ENCODE peak calls at places on chromosomes 13 and 19, in five cellular contexts. N is mammary epithelial cell, C is fibroblast of mammary gland, A is BJ, R is IMR-90. L is an unnamed sample.

GRCh38 chr19:38670921-38671398 is 23.5 kb downstream of the ACTN4 start:
- DNase-seq in R (no peak), A (no peak), N (no peak), C (no peak), L (no peak)

GRCh38 chr19:58356971-58357797 is 3.9 kb upstream of the A1BG start:
- DNase-seq in R (no peak), N (no peak), A (no peak), C (peak), L (no peak)

GRCh38 chr19:932647-933552 is 7.1 kb downstream of the ARID3A start:
- DNase-seq in A (peak), C (peak), N (peak), R (peak), L (peak)

GRCh38 chr19:6730153-6730804 is 7.1 kb downstream of the GPR108 start:
- DNase-seq in A (no peak), N (no peak), R (no peak), C (peak), L (peak)

GRCh38 chr19:535017-535835 is 3.7 kb downstream of the CDC34 start:
- DNase-seq in N (peak), R (no peak), A (no peak), C (peak), L (no peak)

GRCh38 chr13:114097893-114098688 is 34.3 kb downstream of the RASA3 start:
- DNase-seq in A (no peak), R (no peak), C (no peak), N (no peak), L (peak)

GRCh38 chr19:33064778-33065550 is at the start of gene RHPN2:
- DNase-seq in N (peak), A (no peak), R (peak), C (peak), L (peak)

GRCh38 chr13:34506796-34507195 is 435.3 kb upstream of the NBEA start:
- DNase-seq in C (no peak), N (no peak), R (no peak), A (no peak), L (no peak)

GRCh38 chr13:38176664-38177063 is 173.0 kb upstream of the UFM1 start:
- DNase-seq in A (no peak), C (no peak), R (no peak), N (no peak), L (no peak)

GRCh38 chr13:94198666-94199065 is 280.8 kb downstream of the DCT start:
- DNase-seq in N (no peak), C (no peak), A (no peak), R (no peak), L (no peak)

GRCh38 chr19:38878575-38879399 is 712 bp upstream of the RINL start:
- DNase-seq in R (no peak), N (no peak), C (no peak), A (no peak), L (no peak)

GRCh38 chr13:113848431-113849260 is 15.2 kb downstream of the GAS6 start:
- DNase-seq in C (no peak), N (peak), R (no peak), A (no peak), L (peak)

GRCh38 chr13:99380402-99380801 is 73.2 kb upstream of the GPR183 start:
- DNase-seq in R (no peak), C (no peak), A (no peak), N (no peak), L (no peak)

GRCh38 chr13:76293751-76294150 is 592.5 kb downstream of the KCTD12 start:
- DNase-seq in A (peak), N (peak), C (peak), R (no peak), L (no peak)

GRCh38 chr19:16944626-16945363 is 56.0 kb downstream of the F2RL3 start:
- DNase-seq in R (no peak), C (no peak), A (no peak), N (no peak), L (no peak)

GRCh38 chr19:28941833-28942232 is 271.1 kb downstream of the UQCRFS1 start:
- DNase-seq in N (no peak), A (no peak), C (no peak), R (no peak), L (no peak)

GRCh38 chr13:35472308-35473008 is 4.0 kb downstream of the MAB21L1 start:
- DNase-seq in N (no peak), A (no peak), C (peak), R (no peak), L (peak)

GRCh38 chr13:101941095-101941777 is 460.6 kb downstream of the FGF14 start:
- DNase-seq in C (peak), R (peak), N (no peak), A (no peak), L (peak)

GRCh38 chr13:76414320-76414719 is 471.9 kb downstream of the KCTD12 start:
- DNase-seq in N (no peak), C (no peak), R (no peak), A (no peak), L (no peak)

GRCh38 chr13:24313449-24313848 is 4.1 kb downstream of the C1QTNF9 start:
- DNase-seq in A (no peak), N (no peak), C (peak), R (peak), L (no peak)

GRCh38 chr13:46562581-46562980 is 9.6 kb downstream of the LRCH1 start:
- DNase-seq in N (no peak), C (no peak), A (no peak), R (no peak), L (no peak)

GRCh38 chr13:113220141-113220598 is 10.8 kb downstream of the CUL4A start:
- DNase-seq in R (no peak), C (no peak), A (no peak), N (no peak), L (no peak)

GRCh38 chr13:113657851-113658741 is at the start of gene ATP4B:
- DNase-seq in N (no peak), R (no peak), C (no peak), A (no peak), L (peak)

DNA sequence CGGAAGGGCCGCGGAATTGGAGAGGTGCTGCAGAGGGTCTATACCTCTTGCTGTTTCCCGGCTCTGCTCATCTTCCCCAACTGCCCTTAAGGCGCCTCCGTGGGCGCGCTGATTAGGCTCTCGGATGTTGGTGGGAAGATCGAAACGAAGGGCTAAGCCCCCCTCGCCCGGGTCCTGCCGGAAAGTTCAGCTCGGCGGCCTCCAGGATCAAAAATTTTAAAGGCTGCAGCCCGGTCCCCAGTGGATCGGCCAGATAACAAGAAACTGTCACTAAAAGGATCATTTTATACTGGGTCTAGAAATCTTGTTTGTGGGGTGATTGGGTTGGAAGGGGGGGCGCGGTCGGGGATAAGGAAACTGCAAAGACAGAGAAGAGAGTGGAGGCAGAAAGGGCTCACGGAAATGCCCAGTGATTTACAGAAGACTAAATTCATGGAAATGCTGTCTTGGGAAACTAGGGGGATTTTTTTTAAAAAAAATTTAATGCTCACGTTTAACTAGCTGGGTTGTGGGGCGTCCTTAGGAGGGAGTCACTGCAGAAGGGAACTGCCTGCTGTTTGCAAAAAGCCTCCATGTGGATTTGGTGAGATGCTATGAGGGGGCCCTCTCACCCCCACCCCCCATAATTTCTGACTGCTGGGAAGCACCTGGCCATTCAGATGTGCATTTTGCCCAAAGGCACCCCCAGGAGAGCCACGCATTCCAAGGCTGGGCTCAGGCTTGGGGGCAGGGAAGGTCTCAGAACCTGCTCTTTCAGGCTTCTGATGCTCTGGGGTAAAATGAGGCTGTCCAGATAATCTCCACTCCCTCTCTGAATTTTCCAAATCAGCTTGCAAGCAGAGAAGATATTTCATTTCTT is 7.7 kb downstream of the CDX2 start:
- DNase-seq in N (no peak), A (no peak), R (no peak), C (no peak), L (no peak)
- H3K4me3 ChIP-seq in N (peak), A (no peak), R (no peak), C (no peak), L (no peak)

DNA sequence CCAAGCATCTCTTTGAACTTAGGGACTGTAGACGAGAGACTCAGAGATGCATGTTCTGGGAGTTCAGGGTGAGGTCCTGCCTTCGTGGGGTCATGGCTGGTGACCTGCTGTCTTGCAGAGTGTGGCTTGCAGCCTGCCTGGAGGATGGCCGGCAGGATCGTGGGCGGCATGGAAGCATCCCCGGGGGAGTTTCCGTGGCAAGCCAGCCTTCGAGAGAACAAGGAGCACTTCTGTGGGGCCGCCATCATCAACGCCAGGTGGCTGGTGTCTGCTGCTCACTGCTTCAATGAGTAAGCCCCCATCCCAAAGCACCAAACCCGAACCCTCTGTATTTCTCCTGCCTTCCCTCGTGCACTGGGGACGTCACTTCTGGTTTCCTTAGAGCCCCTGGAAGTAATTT is 22.1 kb downstream of the TIMM13 start:
- DNase-seq in R (no peak), A (no peak), N (no peak), C (no peak), L (no peak)
- H3K4me3 ChIP-seq in R (no peak), A (no peak), N (no peak), C (no peak), L (no peak)

GRCh38 chr13:112065521-112065866 is 1.5 kb upstream of the SOX1 start:
- DNase-seq in R (no peak), C (no peak), N (no peak), A (no peak), L (no peak)
- H3K4me3 ChIP-seq in R (no peak), C (no peak), N (no peak), A (no peak), L (no peak)

DNA sequence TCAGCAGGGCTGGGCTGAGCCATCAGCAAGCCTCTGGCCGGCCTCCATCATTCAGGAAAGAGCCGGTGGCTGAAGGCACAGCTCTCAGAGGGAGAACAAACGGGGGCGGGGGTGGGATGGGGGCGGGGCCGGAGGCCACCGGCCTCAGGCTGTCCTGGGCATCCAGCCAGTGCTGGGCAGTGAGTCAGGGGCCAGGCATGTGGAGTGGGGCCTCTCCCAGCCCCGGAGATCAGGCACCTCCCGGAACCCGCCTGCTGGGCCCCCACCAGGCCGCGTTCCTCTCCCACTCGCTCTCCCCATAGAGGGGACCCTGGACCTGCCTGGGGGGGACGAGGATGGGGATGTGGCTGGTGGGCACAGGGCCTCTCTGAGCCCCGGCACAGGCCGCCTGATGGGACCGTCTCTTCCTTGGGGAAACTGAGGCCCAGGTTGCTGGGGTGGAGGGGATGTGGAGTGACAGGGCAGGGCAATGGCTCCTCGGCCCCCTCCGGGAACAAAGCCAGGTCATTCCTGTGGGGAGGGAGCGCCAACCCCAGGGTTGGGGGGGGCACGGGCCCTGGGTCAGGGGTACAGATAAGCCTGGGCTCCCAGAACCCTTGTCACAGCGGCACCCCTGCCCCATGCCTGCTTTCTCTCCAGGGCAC is 12.9 kb downstream of the SPC24 start:
- DNase-seq in C (peak), N (peak), R (peak), A (peak), L (no peak)
- H3K4me3 ChIP-seq in C (no peak), N (peak), R (no peak), A (peak), L (no peak)

DNA sequence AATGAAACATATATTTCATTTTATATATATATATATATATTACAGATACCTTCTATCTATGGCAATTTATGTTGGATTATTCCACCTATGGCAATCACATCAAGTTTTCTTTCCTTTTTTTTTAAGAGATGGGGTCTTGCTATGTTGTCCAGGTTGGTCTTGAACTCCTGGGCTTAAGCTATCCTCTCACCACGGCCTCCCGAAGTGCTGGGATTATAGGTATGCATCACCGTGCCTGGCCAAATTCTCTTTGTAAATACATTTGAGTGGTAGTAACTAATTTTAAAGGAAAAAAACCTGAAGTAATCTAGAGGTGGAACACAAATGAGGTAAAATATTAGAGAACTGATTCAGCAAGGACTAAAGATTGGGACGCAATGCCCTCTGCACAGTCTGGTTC is 21.6 kb upstream of the BRD4 start:
- DNase-seq in C (no peak), R (no peak), N (no peak), A (no peak), L (no peak)
- H3K4me3 ChIP-seq in C (no peak), R (no peak), N (no peak), A (no peak), L (no peak)

GRCh38 chr19:55160128-55160985 is 2.8 kb upstream of the TNNI3 start:
- DNase-seq in N (peak), R (peak), A (no peak), C (peak), L (peak)
- H3K4me3 ChIP-seq in N (no peak), R (no peak), A (no peak), C (no peak), L (peak)

DNA sequence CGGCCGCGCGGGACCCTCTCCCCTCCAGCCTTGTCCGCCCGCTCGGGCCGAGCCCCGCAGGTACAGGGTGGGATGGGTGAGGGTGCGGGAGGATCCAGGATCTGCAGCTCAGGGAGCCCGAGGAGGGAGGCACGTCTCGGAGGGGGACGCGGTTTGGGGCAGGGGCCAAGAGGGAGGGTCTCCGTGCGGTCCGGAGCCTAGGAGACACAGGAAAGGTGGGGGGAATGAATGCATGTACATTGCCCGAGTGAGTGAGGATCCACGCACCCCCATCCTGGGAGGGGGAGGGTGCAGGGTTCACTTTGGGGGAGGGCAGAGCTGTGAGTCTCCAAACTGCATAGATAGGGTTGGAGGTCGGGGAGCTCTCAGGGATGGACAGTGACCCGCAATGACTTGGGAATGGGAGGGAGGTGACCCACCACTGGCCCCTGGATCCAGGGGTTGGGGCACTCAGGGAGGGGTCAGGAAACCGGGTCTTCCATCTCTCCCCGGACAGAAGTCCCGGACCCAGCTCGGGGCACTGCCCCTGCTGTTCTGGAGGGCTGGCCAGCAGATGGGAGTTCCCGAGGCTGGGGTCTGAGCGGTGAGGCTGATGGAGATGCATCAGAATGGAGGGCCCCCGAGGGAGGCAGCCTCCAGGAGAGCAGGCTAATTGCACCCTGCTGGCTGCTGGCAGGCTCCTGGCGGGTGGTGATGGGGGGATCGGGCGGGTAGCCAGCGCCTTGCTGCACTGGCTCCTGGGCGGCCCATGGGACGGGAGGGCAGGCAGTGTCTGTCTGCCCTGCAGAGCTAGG is 548 bp downstream of the KCNN1 start:
- DNase-seq in N (no peak), A (no peak), R (no peak), C (no peak), L (no peak)
- H3K4me3 ChIP-seq in N (no peak), A (no peak), R (peak), C (no peak), L (no peak)

L was measured in WERI-Rb-1.